ENCODE peak calls at places on chromosomes 16 and 17, in seven cellular contexts. S, F, N, X, D, C and G are unnamed samples.

GRCh38 chr16:31385680-31386079 is 7.5 kb upstream of the ITGAD start:
- DNase-seq in S (no peak), F (no peak), N (no peak), X (peak), D (no peak), C (no peak), G (no peak)

GRCh38 chr17:41894791-41895331 is 23.9 kb downstream of the ACLY start:
- DNase-seq in S (no peak), F (no peak), N (no peak), X (no peak), D (no peak), C (no peak), G (no peak)

GRCh38 chr17:17732892-17733670 is 51.8 kb downstream of the RAI1 start:
- DNase-seq in S (no peak), F (peak), N (no peak), X (no peak), D (no peak), C (no peak), G (peak)

GRCh38 chr17:12021604-12022003 is 927 bp downstream of the MAP2K4 start:
- DNase-seq in S (no peak), F (no peak), N (no peak), X (no peak), D (no peak), C (no peak), G (no peak)

GRCh38 chr17:48037036-48037881 is at the start of gene COPZ2:
- DNase-seq in S (peak), F (peak), N (peak), X (no peak), D (peak), C (peak), G (peak)

GRCh38 chr16:10594312-10594950 is 14.0 kb upstream of the EMP2 start:
- DNase-seq in S (no peak), F (peak), N (no peak), X (no peak), D (peak), C (no peak), G (peak)

GRCh38 chr16:85437161-85438052 is 175.7 kb upstream of the GSE1 start:
- DNase-seq in S (no peak), F (peak), N (no peak), X (no peak), D (peak), C (no peak), G (peak)

GRCh38 chr16:1054660-1055556 is 17.6 kb upstream of the SSTR5 start:
- DNase-seq in S (peak), F (peak), N (peak), X (peak), D (peak), C (no peak), G (peak)

GRCh38 chr17:2571523-2572303 is 21.7 kb upstream of the PAFAH1B1 start:
- DNase-seq in S (no peak), F (no peak), N (no peak), X (no peak), D (no peak), C (no peak), G (no peak)

GRCh38 chr16:27924411-27925118 is 138.9 kb downstream of the GSG1L start:
- DNase-seq in S (no peak), F (no peak), N (no peak), X (peak), D (no peak), C (no peak), G (no peak)

GRCh38 chr17:50721194-50722010 is 2.0 kb downstream of the LUC7L3 start:
- DNase-seq in S (no peak), F (no peak), N (peak), X (no peak), D (no peak), C (no peak), G (no peak)

GRCh38 chr16:29307598-29308507 is 98.7 kb downstream of the NPIPB11 start:
- DNase-seq in S (no peak), F (no peak), N (no peak), X (no peak), D (no peak), C (no peak), G (no peak)

GRCh38 chr17:79628861-79629547 is 18.2 kb upstream of the RBFOX3 start:
- DNase-seq in S (peak), F (no peak), N (no peak), X (no peak), D (no peak), C (peak), G (peak)

GRCh38 chr17:65865715-65866425 is 304.4 kb upstream of the AXIN2 start:
- DNase-seq in S (no peak), F (no peak), N (no peak), X (no peak), D (no peak), C (no peak), G (no peak)

GRCh38 chr17:6546069-6546718 is 10.2 kb downstream of the PITPNM3 start:
- DNase-seq in S (no peak), F (no peak), N (no peak), X (no peak), D (no peak), C (no peak), G (no peak)

GRCh38 chr17:66190738-66191606 is 961 bp downstream of the CEP112 start:
- DNase-seq in S (no peak), F (no peak), N (peak), X (no peak), D (no peak), C (no peak), G (no peak)

GRCh38 chr17:10614536-10615155 is 42.5 kb downstream of the MYH3 start:
- DNase-seq in S (peak), F (peak), N (peak), X (peak), D (peak), C (no peak), G (no peak)

GRCh38 chr16:67165121-67166034 is 833 bp downstream of the HSF4 start:
- DNase-seq in S (peak), F (no peak), N (no peak), X (no peak), D (no peak), C (no peak), G (no peak)

GRCh38 chr17:59105852-59106462 is 723 bp downstream of the TRIM37 start:
- DNase-seq in S (no peak), F (peak), N (peak), X (no peak), D (peak), C (peak), G (peak)

GRCh38 chr17:37405955-37406634 is 541 bp downstream of the ACACA start:
- DNase-seq in S (no peak), F (no peak), N (peak), X (no peak), D (no peak), C (no peak), G (no peak)

GRCh38 chr16:9331503-9331902 is 240.1 kb downstream of the HAPSTR1 start:
- DNase-seq in S (no peak), F (no peak), N (no peak), X (no peak), D (no peak), C (no peak), G (no peak)

GRCh38 chr17:74907012-74907411 is 13.6 kb upstream of the FADS6 start:
- DNase-seq in S (no peak), F (no peak), N (no peak), X (no peak), D (no peak), C (no peak), G (no peak)

DNA sequence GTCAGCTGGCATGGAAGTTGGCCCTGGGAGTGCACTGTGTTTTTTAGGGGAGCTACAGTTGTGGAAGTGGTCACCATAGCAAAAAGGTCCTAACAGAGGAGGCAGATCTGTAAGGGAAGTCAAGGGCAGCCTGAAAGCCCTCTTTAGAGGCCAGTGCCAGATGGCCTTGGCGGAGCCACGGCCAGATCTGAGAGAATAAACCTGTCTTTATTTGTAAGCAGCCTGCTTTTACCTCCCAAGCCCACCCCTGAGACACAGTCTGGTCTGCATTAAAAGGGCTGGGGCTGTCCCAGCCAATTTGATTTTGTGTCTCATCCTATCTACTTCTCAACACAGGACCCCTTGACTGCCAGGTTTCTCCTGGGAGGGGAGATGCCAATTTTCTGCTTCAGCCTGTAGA is 51.0 kb upstream of the NOL11 start:
- DNase-seq in S (no peak), F (no peak), N (no peak), X (no peak), D (no peak), C (no peak), G (no peak)
- TF ChIP-seq POLR2AphosphoS5 in S (no peak), F (no peak), N (no peak), X (no peak), D (no peak), C (no peak), G (no peak)

GRCh38 chr17:32518856-32519768 is 32.3 kb downstream of the CDK5R1 start:
- DNase-seq in S (peak), F (peak), N (peak), X (no peak), D (peak), C (peak), G (peak)

GRCh38 chr17:32517982-32518381 is 31.2 kb downstream of the CDK5R1 start:
- DNase-seq in S (no peak), F (no peak), N (no peak), X (no peak), D (no peak), C (no peak), G (no peak)

GRCh38 chr17:32516450-32516849 is 29.7 kb downstream of the CDK5R1 start:
- DNase-seq in S (no peak), F (no peak), N (no peak), X (no peak), D (no peak), C (no peak), G (no peak)

GRCh38 chr17:32515677-32516383 is 29.0 kb downstream of the CDK5R1 start:
- DNase-seq in S (no peak), F (no peak), N (no peak), X (no peak), D (no peak), C (no peak), G (no peak)

GRCh38 chr17:32516940-32517711 is 30.3 kb downstream of the CDK5R1 start:
- DNase-seq in S (no peak), F (no peak), N (no peak), X (no peak), D (no peak), C (no peak), G (no peak)
- TF ChIP-seq POLR2A in S (no peak), F (no peak), N (no peak), X (no peak), D (no peak), C (no peak), G (no peak)

GRCh38 chr16:82580293-82580900 is 46.4 kb upstream of the CDH13 start:
- DNase-seq in S (no peak), F (peak), N (peak), X (peak), D (no peak), C (no peak), G (peak)
- TF ChIP-seq CTCF in S (peak), F (peak), N (peak), X (peak), D (no peak), C (no peak), G (no peak)

GRCh38 chr17:81461607-81462500 is 50.7 kb downstream of the ACTG1 start:
- DNase-seq in S (peak), F (no peak), N (no peak), X (no peak), D (no peak), C (no peak), G (peak)
- TF ChIP-seq POLR2AphosphoS5 in S (no peak), F (no peak), N (no peak), X (no peak), D (no peak), C (no peak), G (no peak)

DNA sequence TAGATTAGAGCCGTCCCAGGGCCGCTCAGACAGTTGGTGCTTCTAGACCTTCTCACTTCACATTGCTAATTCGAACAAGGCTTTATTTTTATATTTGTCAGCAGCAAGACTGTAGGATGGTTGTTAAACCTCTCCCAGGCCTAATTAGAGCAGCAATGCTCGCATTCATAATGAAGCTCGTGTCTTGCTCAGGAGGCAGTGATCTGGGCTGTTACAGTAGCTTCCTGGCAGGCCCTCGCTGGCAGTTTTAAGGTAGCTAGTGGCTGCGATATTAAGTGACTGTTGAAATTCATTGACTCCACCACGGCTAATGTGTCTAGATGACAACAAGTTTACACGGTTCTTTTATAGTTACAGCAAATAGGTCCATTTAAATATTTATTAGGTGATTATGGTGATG is 23.2 kb upstream of the ANKFN1 start:
- DNase-seq in S (no peak), F (no peak), N (no peak), X (no peak), D (no peak), C (no peak), G (no peak)
- TF ChIP-seq POLR2A in S (no peak), F (no peak), N (no peak), X (no peak), D (no peak), C (no peak), G (no peak)

DNA sequence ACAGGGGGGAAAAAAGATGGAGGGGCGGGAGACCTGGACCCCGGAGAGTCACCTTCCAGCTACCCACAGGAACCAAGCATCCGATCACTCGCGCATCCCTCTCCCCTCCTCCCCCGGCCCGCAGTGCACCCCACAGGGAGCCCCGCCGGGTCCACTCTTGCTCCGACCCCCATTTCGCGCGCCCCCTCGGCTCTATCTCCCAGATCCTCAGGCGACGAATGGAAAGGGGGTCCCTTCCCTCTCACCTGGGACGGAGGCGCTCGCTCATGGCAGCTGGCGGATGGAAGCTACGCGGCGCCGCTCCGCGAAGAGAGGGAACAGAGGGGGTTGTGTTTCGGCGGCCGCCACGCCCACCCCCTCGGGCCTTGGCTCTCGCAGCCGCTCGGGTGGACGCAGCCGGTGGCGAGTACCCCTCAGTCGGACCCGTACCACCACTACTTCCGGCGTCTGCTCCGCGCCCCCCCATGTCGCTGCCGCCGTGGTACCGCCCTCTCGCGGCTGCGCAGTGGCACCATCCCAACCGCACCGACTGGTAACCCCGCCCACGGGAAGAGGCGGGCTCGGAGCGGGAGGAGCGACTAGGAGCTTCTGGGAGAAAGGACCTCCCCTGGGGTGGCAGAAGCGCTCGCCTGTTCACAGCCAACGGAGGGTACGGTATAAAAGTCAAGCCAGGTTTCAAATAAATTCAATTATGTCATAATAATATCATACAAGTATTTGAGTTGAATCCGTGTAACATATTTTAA is 29.7 kb downstream of the CPSF4L start:
- DNase-seq in S (peak), F (peak), N (peak), X (peak), D (peak), C (peak), G (peak)
- TF ChIP-seq CTCF in S (no peak), F (peak), N (no peak), X (no peak), D (peak), C (peak), G (peak)

GRCh38 chr17:40552806-40553693 is 12.2 kb downstream of the CCR7 start:
- DNase-seq in S (no peak), F (no peak), N (no peak), X (no peak), D (no peak), C (peak), G (peak)
- TF ChIP-seq POLR2AphosphoS5 in S (no peak), F (no peak), N (no peak), X (no peak), D (no peak), C (no peak), G (no peak)